ENCODE peak calls at places on chromosomes 12 and 14, in six cellular contexts. One of them, this sample, is unnamed.

GRCh38 chr14:22393796-22394195 is 195.2 kb downstream of the DAD1 start:
- DNase-seq in hepatocyte: no peak
- DNase-seq in OCI-LY7: no peak
- DNase-seq in HCT116: no peak
- DNase-seq in SK-N-SH: no peak
- DNase-seq in GM23338: no peak
- DNase-seq in this sample: no peak

GRCh38 chr14:30998100-30998706 is 27.2 kb upstream of the AP4S1 start:
- DNase-seq in hepatocyte: no peak
- DNase-seq in OCI-LY7: no peak
- DNase-seq in HCT116: no peak
- DNase-seq in SK-N-SH: no peak
- DNase-seq in GM23338: peak; percentile 33
- DNase-seq in this sample: no peak

GRCh38 chr12:49491823-49492222 is 47.0 kb upstream of the KCNH3 start:
- DNase-seq in hepatocyte: peak; percentile 47
- DNase-seq in OCI-LY7: no peak
- DNase-seq in HCT116: no peak
- DNase-seq in SK-N-SH: no peak
- DNase-seq in GM23338: no peak
- DNase-seq in this sample: no peak

GRCh38 chr12:93002278-93003054 is 73.4 kb upstream of the EEA1 start:
- DNase-seq in hepatocyte: no peak
- DNase-seq in OCI-LY7: no peak
- DNase-seq in HCT116: no peak
- DNase-seq in SK-N-SH: no peak
- DNase-seq in GM23338: no peak
- DNase-seq in this sample: peak; percentile 95

GRCh38 chr14:36313898-36314297 is 6.5 kb downstream of the MBIP start:
- DNase-seq in hepatocyte: no peak
- DNase-seq in OCI-LY7: no peak
- DNase-seq in HCT116: no peak
- DNase-seq in SK-N-SH: no peak
- DNase-seq in GM23338: peak; percentile 21
- DNase-seq in this sample: no peak

GRCh38 chr12:104682790-104683279 is 226.1 kb downstream of the CHST11 start:
- DNase-seq in hepatocyte: no peak
- DNase-seq in OCI-LY7: peak; percentile 30
- DNase-seq in HCT116: no peak
- DNase-seq in SK-N-SH: no peak
- DNase-seq in GM23338: no peak
- DNase-seq in this sample: no peak

GRCh38 chr12:68844318-68844745 is 36.4 kb downstream of the MDM2 start:
- DNase-seq in hepatocyte: no peak
- DNase-seq in OCI-LY7: no peak
- DNase-seq in HCT116: no peak
- DNase-seq in SK-N-SH: no peak
- DNase-seq in GM23338: no peak
- DNase-seq in this sample: no peak

GRCh38 chr12:106598003-106598402 is 15.2 kb downstream of the RFX4 start:
- DNase-seq in hepatocyte: no peak
- DNase-seq in OCI-LY7: no peak
- DNase-seq in HCT116: no peak
- DNase-seq in SK-N-SH: no peak
- DNase-seq in GM23338: no peak
- DNase-seq in this sample: no peak

GRCh38 chr14:103247169-103247606 is 86.8 kb upstream of the EIF5 start:
- DNase-seq in hepatocyte: no peak
- DNase-seq in OCI-LY7: no peak
- DNase-seq in HCT116: no peak
- DNase-seq in SK-N-SH: no peak
- DNase-seq in GM23338: no peak
- DNase-seq in this sample: no peak

GRCh38 chr14:68283378-68284123 is 464.0 kb downstream of the RAD51B start:
- DNase-seq in hepatocyte: no peak
- DNase-seq in OCI-LY7: peak; percentile 96
- DNase-seq in HCT116: no peak
- DNase-seq in SK-N-SH: no peak
- DNase-seq in GM23338: no peak
- DNase-seq in this sample: no peak

GRCh38 chr14:39880106-39880695 is 448.0 kb upstream of the FBXO33 start:
- DNase-seq in hepatocyte: no peak
- DNase-seq in OCI-LY7: no peak
- DNase-seq in HCT116: no peak
- DNase-seq in SK-N-SH: no peak
- DNase-seq in GM23338: peak; percentile 67
- DNase-seq in this sample: no peak

GRCh38 chr14:86915416-86915815 is 1077.6 kb downstream of the GALC start:
- DNase-seq in hepatocyte: no peak
- DNase-seq in OCI-LY7: no peak
- DNase-seq in HCT116: no peak
- DNase-seq in SK-N-SH: no peak
- DNase-seq in GM23338: peak; percentile 14
- DNase-seq in this sample: no peak

GRCh38 chr12:96300064-96300463 is 100.2 kb downstream of the CDK17 start:
- DNase-seq in hepatocyte: no peak
- DNase-seq in OCI-LY7: no peak
- DNase-seq in HCT116: no peak
- DNase-seq in SK-N-SH: no peak
- DNase-seq in GM23338: no peak
- DNase-seq in this sample: no peak

GRCh38 chr12:64943686-64944085 is 119.2 kb downstream of the TBC1D30 start:
- DNase-seq in hepatocyte: no peak
- DNase-seq in OCI-LY7: no peak
- DNase-seq in HCT116: no peak
- DNase-seq in SK-N-SH: no peak
- DNase-seq in GM23338: no peak
- DNase-seq in this sample: no peak

GRCh38 chr12:90897316-90897715 is 57.7 kb downstream of the CCER1 start:
- DNase-seq in hepatocyte: no peak
- DNase-seq in OCI-LY7: no peak
- DNase-seq in HCT116: no peak
- DNase-seq in SK-N-SH: no peak
- DNase-seq in GM23338: no peak
- DNase-seq in this sample: no peak

GRCh38 chr12:30813741-30814687 is 59.3 kb upstream of the CAPRIN2 start:
- DNase-seq in hepatocyte: no peak
- DNase-seq in OCI-LY7: no peak
- DNase-seq in HCT116: no peak
- DNase-seq in SK-N-SH: no peak
- DNase-seq in GM23338: no peak
- DNase-seq in this sample: peak; percentile 20

GRCh38 chr14:58923751-58924405 is 264.6 kb upstream of the DAAM1 start:
- DNase-seq in hepatocyte: no peak
- DNase-seq in OCI-LY7: no peak
- DNase-seq in HCT116: no peak
- DNase-seq in SK-N-SH: no peak
- DNase-seq in GM23338: peak; percentile 55
- DNase-seq in this sample: no peak

GRCh38 chr12:25495336-25496097 is 57.6 kb downstream of the LMNTD1 start:
- DNase-seq in hepatocyte: peak; percentile 46
- DNase-seq in OCI-LY7: no peak
- DNase-seq in HCT116: no peak
- DNase-seq in SK-N-SH: no peak
- DNase-seq in GM23338: no peak
- DNase-seq in this sample: peak; percentile 85

GRCh38 chr12:107662431-107662830 is 23.2 kb upstream of the PWP1 start:
- DNase-seq in hepatocyte: no peak
- DNase-seq in OCI-LY7: no peak
- DNase-seq in HCT116: no peak
- DNase-seq in SK-N-SH: no peak
- DNase-seq in GM23338: no peak
- DNase-seq in this sample: no peak

GRCh38 chr14:74628418-74628817 is 16.4 kb upstream of the LTBP2 start:
- DNase-seq in hepatocyte: no peak
- DNase-seq in OCI-LY7: no peak
- DNase-seq in HCT116: no peak
- DNase-seq in SK-N-SH: no peak
- DNase-seq in GM23338: no peak
- DNase-seq in this sample: no peak

DNA sequence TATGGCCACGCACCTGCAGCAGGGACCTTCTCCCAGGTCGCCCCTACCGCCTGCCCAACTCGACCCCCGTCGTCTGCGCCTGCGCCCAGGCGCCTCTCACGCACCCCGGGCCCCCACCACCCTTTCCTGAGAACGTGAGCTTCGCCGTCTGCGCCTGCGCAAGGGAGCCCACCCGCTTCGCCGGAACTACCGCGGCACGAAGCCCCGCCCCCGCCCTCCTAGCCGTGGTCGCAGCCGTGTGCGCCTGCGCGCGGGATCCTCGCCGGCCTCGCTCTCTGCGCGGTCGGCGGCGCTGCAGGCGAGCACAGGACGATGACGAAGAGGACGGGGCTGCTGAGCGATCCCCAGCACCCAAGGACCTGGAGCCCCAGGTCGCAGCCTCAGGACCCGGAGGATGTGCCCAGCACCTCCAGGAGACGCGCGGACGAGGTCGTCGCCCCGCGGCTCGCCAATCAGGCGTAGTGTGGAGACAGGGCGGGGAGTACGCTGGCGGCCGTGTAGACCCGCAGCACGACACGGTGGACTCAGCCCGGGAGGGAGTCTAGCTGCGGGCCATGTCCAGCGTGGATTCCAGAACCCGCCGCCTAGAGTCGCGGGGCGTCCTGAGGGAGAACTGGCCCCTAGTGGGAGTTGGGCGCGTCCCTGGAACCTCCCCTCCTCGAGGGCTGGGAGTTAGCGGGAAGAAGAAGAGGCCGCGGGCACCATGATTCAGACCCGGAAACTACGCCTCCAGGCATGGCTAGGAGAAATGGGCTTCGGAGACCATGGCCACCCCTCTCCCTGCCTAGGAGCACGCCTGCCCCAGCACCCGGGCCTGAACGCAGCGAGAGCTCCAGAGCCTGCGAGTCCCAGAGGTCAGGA is 1120.8 kb upstream of the TMEM132C start:
- DNase-seq in hepatocyte: no peak
- DNase-seq in OCI-LY7: no peak
- DNase-seq in HCT116: peak; percentile 28
- DNase-seq in SK-N-SH: peak; percentile 98
- DNase-seq in GM23338: peak; percentile 85
- DNase-seq in this sample: peak; percentile 91
- H3K4me2 ChIP-seq in hepatocyte: no peak overlapping the region
- H3K4me2 ChIP-seq in OCI-LY7: no peak overlapping the region
- H3K4me2 ChIP-seq in HCT116: peak overlapping the region; percentile 80
- H3K4me2 ChIP-seq in SK-N-SH: peak overlapping the region; percentile 17
- H3K4me2 ChIP-seq in GM23338: peak overlapping the region; percentile 57
- H3K4me2 ChIP-seq in this sample: peak overlapping the region; percentile 79

GRCh38 chr12:12379831-12380730 is 23.2 kb downstream of the BORCS5 start:
- DNase-seq in hepatocyte: no peak
- DNase-seq in OCI-LY7: no peak
- DNase-seq in HCT116: no peak
- DNase-seq in SK-N-SH: no peak
- DNase-seq in GM23338: no peak
- DNase-seq in this sample: peak; percentile 61

GRCh38 chr12:12380949-12381593 is 24.2 kb downstream of the BORCS5 start:
- DNase-seq in hepatocyte: no peak
- DNase-seq in OCI-LY7: no peak
- DNase-seq in HCT116: no peak
- DNase-seq in SK-N-SH: no peak
- DNase-seq in GM23338: no peak
- DNase-seq in this sample: no peak

GRCh38 chr12:12372946-12373722 is 16.3 kb downstream of the BORCS5 start:
- DNase-seq in hepatocyte: peak; percentile 27
- DNase-seq in OCI-LY7: no peak
- DNase-seq in HCT116: no peak
- DNase-seq in SK-N-SH: no peak
- DNase-seq in GM23338: no peak
- DNase-seq in this sample: no peak

GRCh38 chr12:12381982-12382381 is 25.1 kb downstream of the BORCS5 start:
- DNase-seq in hepatocyte: no peak
- DNase-seq in OCI-LY7: no peak
- DNase-seq in HCT116: no peak
- DNase-seq in SK-N-SH: no peak
- DNase-seq in GM23338: peak; percentile 22
- DNase-seq in this sample: no peak

GRCh38 chr12:12376636-12377448 is 20.0 kb downstream of the BORCS5 start:
- DNase-seq in hepatocyte: peak; percentile 82
- DNase-seq in OCI-LY7: peak; percentile 87
- DNase-seq in HCT116: peak; percentile 65
- DNase-seq in SK-N-SH: peak; percentile 66
- DNase-seq in GM23338: peak; percentile 92
- DNase-seq in this sample: peak; percentile 84
- TF ChIP-seq EZH2phosphoT487 in hepatocyte: no peak
- TF ChIP-seq EZH2phosphoT487 in OCI-LY7: no peak
- TF ChIP-seq EZH2phosphoT487 in HCT116: no peak
- TF ChIP-seq EZH2phosphoT487 in SK-N-SH: no peak
- TF ChIP-seq EZH2phosphoT487 in GM23338: no peak
- TF ChIP-seq EZH2phosphoT487 in this sample: no peak

GRCh38 chr12:42502671-42503070 is 86.9 kb downstream of the PRICKLE1 start:
- DNase-seq in hepatocyte: no peak
- DNase-seq in OCI-LY7: no peak
- DNase-seq in HCT116: no peak
- DNase-seq in SK-N-SH: no peak
- DNase-seq in GM23338: no peak
- DNase-seq in this sample: no peak
- H3K4me3 ChIP-seq in hepatocyte: no peak overlapping the region
- H3K4me3 ChIP-seq in OCI-LY7: no peak overlapping the region
- H3K4me3 ChIP-seq in HCT116: no peak overlapping the region
- H3K4me3 ChIP-seq in SK-N-SH: no peak overlapping the region
- H3K4me3 ChIP-seq in GM23338: no peak overlapping the region
- H3K4me3 ChIP-seq in this sample: no peak overlapping the region

GRCh38 chr12:10557766-10558165 is 52.1 kb downstream of the EIF2S3B start:
- DNase-seq in hepatocyte: no peak
- DNase-seq in OCI-LY7: peak; percentile 80
- DNase-seq in HCT116: no peak
- DNase-seq in SK-N-SH: no peak
- DNase-seq in GM23338: peak; percentile 11
- DNase-seq in this sample: no peak

GRCh38 chr12:10554228-10554970 is 48.7 kb downstream of the EIF2S3B start:
- DNase-seq in hepatocyte: no peak
- DNase-seq in OCI-LY7: peak; percentile 10
- DNase-seq in HCT116: no peak
- DNase-seq in SK-N-SH: no peak
- DNase-seq in GM23338: no peak
- DNase-seq in this sample: no peak

GRCh38 chr12:10557329-10557728 is 51.6 kb downstream of the EIF2S3B start:
- DNase-seq in hepatocyte: no peak
- DNase-seq in OCI-LY7: peak; percentile 56
- DNase-seq in HCT116: no peak
- DNase-seq in SK-N-SH: no peak
- DNase-seq in GM23338: no peak
- DNase-seq in this sample: no peak

GRCh38 chr12:10553148-10553547 is 47.5 kb downstream of the EIF2S3B start:
- DNase-seq in hepatocyte: no peak
- DNase-seq in OCI-LY7: no peak
- DNase-seq in HCT116: no peak
- DNase-seq in SK-N-SH: no peak
- DNase-seq in GM23338: no peak
- DNase-seq in this sample: no peak

DNA sequence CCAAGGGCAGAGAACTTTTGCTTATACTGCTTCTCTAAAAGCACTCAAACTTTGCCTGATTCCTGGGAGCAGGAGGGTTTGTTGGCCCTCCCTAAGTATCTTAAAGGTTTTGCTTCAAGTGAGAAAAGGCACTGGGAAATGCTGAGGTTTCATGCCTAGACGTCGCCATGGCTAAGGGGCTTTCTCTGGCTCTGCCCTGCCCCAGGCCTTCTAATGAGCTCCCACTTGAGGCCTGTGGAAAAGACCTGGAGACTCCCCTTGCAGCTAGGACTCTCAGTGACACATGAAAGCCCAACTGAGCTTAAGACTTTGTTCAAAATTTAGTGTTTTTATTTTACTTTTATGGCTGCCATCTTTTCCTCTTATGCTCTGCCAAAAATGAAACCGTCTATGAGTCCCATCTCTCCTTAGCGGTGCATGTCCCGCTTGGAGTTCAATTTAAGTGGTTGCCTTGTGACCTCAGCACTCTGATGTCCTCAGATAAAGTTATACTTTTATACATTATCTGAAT is 49.3 kb downstream of the EIF2S3B start:
- DNase-seq in hepatocyte: no peak
- DNase-seq in OCI-LY7: no peak
- DNase-seq in HCT116: no peak
- DNase-seq in SK-N-SH: no peak
- DNase-seq in GM23338: no peak
- DNase-seq in this sample: no peak
- H3K4me2 ChIP-seq in hepatocyte: no peak overlapping the region
- H3K4me2 ChIP-seq in OCI-LY7: no peak overlapping the region
- H3K4me2 ChIP-seq in HCT116: no peak overlapping the region
- H3K4me2 ChIP-seq in SK-N-SH: no peak overlapping the region
- H3K4me2 ChIP-seq in GM23338: no peak overlapping the region
- H3K4me2 ChIP-seq in this sample: no peak overlapping the region

This sample was measured in GM23248.